ENCODE peak calls at places on chromosomes 11 and 22, in ten cellular contexts. One of them, this sample, is unnamed.

GRCh38 chr11:106228996-106229395 is 151.5 kb downstream of the AASDHPPT start:
- DNase-seq in dorsolateral prefrontal cortex: no peak
- DNase-seq in type B pancreatic cell: no peak
- DNase-seq in mesothelial cell of epicardium: no peak
- DNase-seq in bronchial epithelial cell: peak; percentile 5
- DNase-seq in nephron progenitor cell: no peak
- DNase-seq in LoVo: no peak
- DNase-seq in transverse colon: no peak
- DNase-seq in LHCN-M2: peak; percentile 45
- DNase-seq in heart right ventricle: no peak
- DNase-seq in this sample: no peak

GRCh38 chr11:83070878-83071640 is 638 bp downstream of the RAB30 start:
- DNase-seq in nephron progenitor cell: peak; percentile 42
- DNase-seq in dorsolateral prefrontal cortex: peak; percentile 40
- DNase-seq in mesothelial cell of epicardium: peak; percentile 43
- DNase-seq in heart right ventricle: peak; percentile 66
- DNase-seq in transverse colon: peak; percentile 49
- DNase-seq in LHCN-M2: peak; percentile 14
- DNase-seq in type B pancreatic cell: no peak
- DNase-seq in LoVo: no peak
- DNase-seq in bronchial epithelial cell: peak; percentile 28
- DNase-seq in this sample: no peak

GRCh38 chr11:120363436-120363835 is 27.2 kb downstream of the ARHGEF12 start:
- DNase-seq in nephron progenitor cell: no peak
- DNase-seq in type B pancreatic cell: no peak
- DNase-seq in transverse colon: no peak
- DNase-seq in LoVo: no peak
- DNase-seq in heart right ventricle: no peak
- DNase-seq in LHCN-M2: no peak
- DNase-seq in dorsolateral prefrontal cortex: no peak
- DNase-seq in mesothelial cell of epicardium: no peak
- DNase-seq in bronchial epithelial cell: peak; percentile 53
- DNase-seq in this sample: no peak

GRCh38 chr11:76391811-76392475 is 10.8 kb downstream of the GVQW3 start:
- DNase-seq in LHCN-M2: no peak
- DNase-seq in mesothelial cell of epicardium: no peak
- DNase-seq in dorsolateral prefrontal cortex: no peak
- DNase-seq in nephron progenitor cell: no peak
- DNase-seq in heart right ventricle: no peak
- DNase-seq in transverse colon: no peak
- DNase-seq in LoVo: no peak
- DNase-seq in type B pancreatic cell: no peak
- DNase-seq in bronchial epithelial cell: no peak
- DNase-seq in this sample: no peak

GRCh38 chr11:121298770-121299169 is 6.2 kb downstream of the SC5D start:
- DNase-seq in LHCN-M2: no peak
- DNase-seq in nephron progenitor cell: no peak
- DNase-seq in transverse colon: no peak
- DNase-seq in LoVo: no peak
- DNase-seq in bronchial epithelial cell: peak; percentile 80
- DNase-seq in dorsolateral prefrontal cortex: no peak
- DNase-seq in heart right ventricle: no peak
- DNase-seq in type B pancreatic cell: no peak
- DNase-seq in mesothelial cell of epicardium: no peak
- DNase-seq in this sample: peak; percentile 68

GRCh38 chr11:48043111-48043997 is 63.0 kb downstream of the PTPRJ start:
- DNase-seq in nephron progenitor cell: no peak
- DNase-seq in mesothelial cell of epicardium: no peak
- DNase-seq in dorsolateral prefrontal cortex: no peak
- DNase-seq in heart right ventricle: no peak
- DNase-seq in type B pancreatic cell: no peak
- DNase-seq in LHCN-M2: no peak
- DNase-seq in transverse colon: no peak
- DNase-seq in LoVo: no peak
- DNase-seq in bronchial epithelial cell: no peak
- DNase-seq in this sample: no peak

GRCh38 chr11:89381094-89381493 is 110.1 kb downstream of the NOX4 start:
- DNase-seq in type B pancreatic cell: no peak
- DNase-seq in nephron progenitor cell: no peak
- DNase-seq in LHCN-M2: peak; percentile 82
- DNase-seq in mesothelial cell of epicardium: no peak
- DNase-seq in transverse colon: no peak
- DNase-seq in LoVo: no peak
- DNase-seq in bronchial epithelial cell: peak; percentile 99
- DNase-seq in heart right ventricle: no peak
- DNase-seq in dorsolateral prefrontal cortex: no peak
- DNase-seq in this sample: peak; percentile 95

GRCh38 chr11:72573380-72573949 is 100.8 kb downstream of the PDE2A start:
- DNase-seq in dorsolateral prefrontal cortex: no peak
- DNase-seq in heart right ventricle: no peak
- DNase-seq in LHCN-M2: peak; percentile 29
- DNase-seq in nephron progenitor cell: peak; percentile 67
- DNase-seq in mesothelial cell of epicardium: peak; percentile 50
- DNase-seq in transverse colon: peak; percentile 22
- DNase-seq in bronchial epithelial cell: peak; percentile 35
- DNase-seq in type B pancreatic cell: no peak
- DNase-seq in LoVo: peak; percentile 19
- DNase-seq in this sample: no peak

GRCh38 chr11:125315088-125315740 is 150.7 kb downstream of the PKNOX2 start:
- DNase-seq in nephron progenitor cell: no peak
- DNase-seq in type B pancreatic cell: no peak
- DNase-seq in dorsolateral prefrontal cortex: no peak
- DNase-seq in LHCN-M2: peak; percentile 93
- DNase-seq in bronchial epithelial cell: no peak
- DNase-seq in heart right ventricle: peak; percentile 64
- DNase-seq in LoVo: no peak
- DNase-seq in transverse colon: no peak
- DNase-seq in mesothelial cell of epicardium: no peak
- DNase-seq in this sample: no peak

GRCh38 chr11:8719260-8720190 is 36.9 kb downstream of the RPL27A start:
- DNase-seq in bronchial epithelial cell: peak; percentile 93
- DNase-seq in nephron progenitor cell: no peak
- DNase-seq in heart right ventricle: peak; percentile 53
- DNase-seq in LHCN-M2: peak; percentile 98
- DNase-seq in LoVo: peak; percentile 61
- DNase-seq in mesothelial cell of epicardium: no peak
- DNase-seq in dorsolateral prefrontal cortex: no peak
- DNase-seq in transverse colon: peak; percentile 39
- DNase-seq in type B pancreatic cell: no peak
- DNase-seq in this sample: peak; percentile 76

GRCh38 chr11:27754035-27755017 is 54.1 kb upstream of the BDNF start:
- DNase-seq in type B pancreatic cell: no peak
- DNase-seq in mesothelial cell of epicardium: no peak
- DNase-seq in LHCN-M2: no peak
- DNase-seq in nephron progenitor cell: peak; percentile 67
- DNase-seq in transverse colon: no peak
- DNase-seq in bronchial epithelial cell: peak; percentile 32
- DNase-seq in dorsolateral prefrontal cortex: no peak
- DNase-seq in LoVo: no peak
- DNase-seq in heart right ventricle: no peak
- DNase-seq in this sample: no peak

GRCh38 chr22:17257578-17257977 is 38.3 kb upstream of the ADA2 start:
- DNase-seq in heart right ventricle: no peak
- DNase-seq in mesothelial cell of epicardium: no peak
- DNase-seq in transverse colon: no peak
- DNase-seq in dorsolateral prefrontal cortex: no peak
- DNase-seq in LHCN-M2: no peak
- DNase-seq in LoVo: no peak
- DNase-seq in bronchial epithelial cell: no peak
- DNase-seq in nephron progenitor cell: peak; percentile 34
- DNase-seq in type B pancreatic cell: no peak
- DNase-seq in this sample: no peak

GRCh38 chr11:134528453-134528852 is 116.4 kb upstream of the B3GAT1 start:
- DNase-seq in heart right ventricle: peak; percentile 2
- DNase-seq in dorsolateral prefrontal cortex: peak; percentile 17
- DNase-seq in bronchial epithelial cell: no peak
- DNase-seq in mesothelial cell of epicardium: peak; percentile 13
- DNase-seq in LHCN-M2: no peak
- DNase-seq in nephron progenitor cell: no peak
- DNase-seq in LoVo: no peak
- DNase-seq in transverse colon: no peak
- DNase-seq in type B pancreatic cell: peak; percentile 31
- DNase-seq in this sample: no peak

GRCh38 chr11:12318791-12319733 is 58.3 kb upstream of the PARVA start:
- DNase-seq in bronchial epithelial cell: no peak
- DNase-seq in type B pancreatic cell: no peak
- DNase-seq in LHCN-M2: peak; percentile 54
- DNase-seq in LoVo: no peak
- DNase-seq in mesothelial cell of epicardium: no peak
- DNase-seq in transverse colon: no peak
- DNase-seq in dorsolateral prefrontal cortex: no peak
- DNase-seq in heart right ventricle: no peak
- DNase-seq in nephron progenitor cell: no peak
- DNase-seq in this sample: no peak

GRCh38 chr11:118306556-118306955 is 2.0 kb downstream of the CD3E start:
- DNase-seq in heart right ventricle: no peak
- DNase-seq in LoVo: no peak
- DNase-seq in mesothelial cell of epicardium: no peak
- DNase-seq in transverse colon: no peak
- DNase-seq in nephron progenitor cell: no peak
- DNase-seq in bronchial epithelial cell: no peak
- DNase-seq in LHCN-M2: no peak
- DNase-seq in type B pancreatic cell: no peak
- DNase-seq in dorsolateral prefrontal cortex: no peak
- DNase-seq in this sample: no peak

GRCh38 chr22:27906241-27906640 is 12.8 kb downstream of the PITPNB start:
- DNase-seq in nephron progenitor cell: no peak
- DNase-seq in bronchial epithelial cell: no peak
- DNase-seq in type B pancreatic cell: no peak
- DNase-seq in LoVo: no peak
- DNase-seq in transverse colon: no peak
- DNase-seq in LHCN-M2: no peak
- DNase-seq in heart right ventricle: no peak
- DNase-seq in dorsolateral prefrontal cortex: no peak
- DNase-seq in mesothelial cell of epicardium: no peak
- DNase-seq in this sample: no peak

GRCh38 chr11:119854521-119854920 is 125.5 kb upstream of the NECTIN1 start:
- DNase-seq in transverse colon: peak; percentile 29
- DNase-seq in nephron progenitor cell: no peak
- DNase-seq in bronchial epithelial cell: peak; percentile 32
- DNase-seq in dorsolateral prefrontal cortex: no peak
- DNase-seq in mesothelial cell of epicardium: no peak
- DNase-seq in type B pancreatic cell: no peak
- DNase-seq in LoVo: no peak
- DNase-seq in LHCN-M2: no peak
- DNase-seq in heart right ventricle: no peak
- DNase-seq in this sample: no peak

GRCh38 chr11:57647960-57648776 is 1.5 kb downstream of the YPEL4 start:
- DNase-seq in mesothelial cell of epicardium: no peak
- DNase-seq in LoVo: no peak
- DNase-seq in type B pancreatic cell: no peak
- DNase-seq in nephron progenitor cell: no peak
- DNase-seq in bronchial epithelial cell: no peak
- DNase-seq in LHCN-M2: peak; percentile 60
- DNase-seq in heart right ventricle: no peak
- DNase-seq in dorsolateral prefrontal cortex: no peak
- DNase-seq in transverse colon: no peak
- DNase-seq in this sample: no peak

GRCh38 chr11:116454951-116455350 is 317.8 kb downstream of the BUD13 start:
- DNase-seq in dorsolateral prefrontal cortex: no peak
- DNase-seq in bronchial epithelial cell: no peak
- DNase-seq in LHCN-M2: no peak
- DNase-seq in heart right ventricle: no peak
- DNase-seq in nephron progenitor cell: no peak
- DNase-seq in LoVo: no peak
- DNase-seq in mesothelial cell of epicardium: no peak
- DNase-seq in type B pancreatic cell: no peak
- DNase-seq in transverse colon: no peak
- DNase-seq in this sample: no peak

GRCh38 chr11:74232316-74232950 is 61.3 kb downstream of the PPME1 start:
- DNase-seq in dorsolateral prefrontal cortex: no peak
- DNase-seq in type B pancreatic cell: no peak
- DNase-seq in bronchial epithelial cell: no peak
- DNase-seq in nephron progenitor cell: no peak
- DNase-seq in LoVo: no peak
- DNase-seq in LHCN-M2: peak; percentile 8
- DNase-seq in mesothelial cell of epicardium: no peak
- DNase-seq in transverse colon: no peak
- DNase-seq in heart right ventricle: no peak
- DNase-seq in this sample: no peak

GRCh38 chr22:20456064-20456721 is 18.6 kb upstream of the SCARF2 start:
- DNase-seq in transverse colon: peak; percentile 65
- DNase-seq in nephron progenitor cell: peak; percentile 81
- DNase-seq in LHCN-M2: peak; percentile 56
- DNase-seq in bronchial epithelial cell: peak; percentile 67
- DNase-seq in heart right ventricle: peak; percentile 75
- DNase-seq in LoVo: peak; percentile 16
- DNase-seq in type B pancreatic cell: peak; percentile 87
- DNase-seq in mesothelial cell of epicardium: peak; percentile 84
- DNase-seq in dorsolateral prefrontal cortex: peak; percentile 75
- DNase-seq in this sample: peak; percentile 21

GRCh38 chr11:100857236-100858005 is 170.3 kb downstream of the ARHGAP42 start:
- DNase-seq in transverse colon: no peak
- DNase-seq in LoVo: no peak
- DNase-seq in type B pancreatic cell: no peak
- DNase-seq in heart right ventricle: no peak
- DNase-seq in dorsolateral prefrontal cortex: no peak
- DNase-seq in bronchial epithelial cell: no peak
- DNase-seq in mesothelial cell of epicardium: no peak
- DNase-seq in nephron progenitor cell: no peak
- DNase-seq in LHCN-M2: no peak
- DNase-seq in this sample: no peak

GRCh38 chr22:37371491-37371890 is 55.8 kb downstream of the ELFN2 start:
- DNase-seq in bronchial epithelial cell: no peak
- DNase-seq in nephron progenitor cell: no peak
- DNase-seq in heart right ventricle: no peak
- DNase-seq in type B pancreatic cell: no peak
- DNase-seq in LoVo: no peak
- DNase-seq in transverse colon: no peak
- DNase-seq in mesothelial cell of epicardium: no peak
- DNase-seq in LHCN-M2: no peak
- DNase-seq in dorsolateral prefrontal cortex: no peak
- DNase-seq in this sample: no peak

GRCh38 chr11:117444256-117445096 is 116.8 kb downstream of the CEP164 start:
- DNase-seq in LHCN-M2: no peak
- DNase-seq in dorsolateral prefrontal cortex: no peak
- DNase-seq in bronchial epithelial cell: no peak
- DNase-seq in nephron progenitor cell: no peak
- DNase-seq in mesothelial cell of epicardium: no peak
- DNase-seq in transverse colon: no peak
- DNase-seq in type B pancreatic cell: no peak
- DNase-seq in LoVo: no peak
- DNase-seq in heart right ventricle: no peak
- DNase-seq in this sample: no peak

GRCh38 chr11:63897459-63898156 is 19.4 kb downstream of the RCOR2 start:
- DNase-seq in LoVo: no peak
- DNase-seq in dorsolateral prefrontal cortex: no peak
- DNase-seq in type B pancreatic cell: no peak
- DNase-seq in mesothelial cell of epicardium: no peak
- DNase-seq in transverse colon: no peak
- DNase-seq in heart right ventricle: no peak
- DNase-seq in nephron progenitor cell: no peak
- DNase-seq in LHCN-M2: no peak
- DNase-seq in bronchial epithelial cell: no peak
- DNase-seq in this sample: no peak

GRCh38 chr11:19676508-19677379 is 35.9 kb upstream of the NAV2 start:
- DNase-seq in nephron progenitor cell: no peak
- DNase-seq in mesothelial cell of epicardium: no peak
- DNase-seq in dorsolateral prefrontal cortex: no peak
- DNase-seq in type B pancreatic cell: no peak
- DNase-seq in LoVo: no peak
- DNase-seq in LHCN-M2: peak; percentile 69
- DNase-seq in heart right ventricle: peak; percentile 80
- DNase-seq in transverse colon: no peak
- DNase-seq in bronchial epithelial cell: no peak
- DNase-seq in this sample: no peak

GRCh38 chr22:49328630-49329405 is 498.9 kb downstream of the BRD1 start:
- DNase-seq in dorsolateral prefrontal cortex: no peak
- DNase-seq in bronchial epithelial cell: no peak
- DNase-seq in mesothelial cell of epicardium: peak; percentile 22
- DNase-seq in LHCN-M2: no peak
- DNase-seq in heart right ventricle: no peak
- DNase-seq in nephron progenitor cell: no peak
- DNase-seq in type B pancreatic cell: peak; percentile 44
- DNase-seq in LoVo: no peak
- DNase-seq in transverse colon: no peak
- DNase-seq in this sample: no peak

GRCh38 chr11:47464479-47464878 is 15.5 kb upstream of the RAPSN start:
- DNase-seq in LoVo: no peak
- DNase-seq in mesothelial cell of epicardium: no peak
- DNase-seq in LHCN-M2: peak; percentile 81
- DNase-seq in nephron progenitor cell: peak; percentile 19
- DNase-seq in heart right ventricle: no peak
- DNase-seq in transverse colon: no peak
- DNase-seq in bronchial epithelial cell: no peak
- DNase-seq in dorsolateral prefrontal cortex: no peak
- DNase-seq in type B pancreatic cell: no peak
- DNase-seq in this sample: no peak